ENCODE peak calls at places on chromosomes 12 and 14, in seven cellular contexts. One of them, this sample, is unnamed.

GRCh38 chr12:38175538-38175937 is 141.0 kb upstream of the ALG10B start:
- DNase-seq in AG10803: no peak
- DNase-seq in activated CD8-positive, alpha-beta memory T cell treated with anti-CD3 and anti-CD28 coated beads, Interleukin-2, amount 50 U/mL, for 4 hours: no peak
- DNase-seq in HFF-Myc: no peak
- DNase-seq in BJ: no peak
- DNase-seq in GM23248: no peak
- DNase-seq in ELR: peak; percentile 10
- DNase-seq in this sample: no peak

GRCh38 chr14:101120636-101121398 is 217.3 kb upstream of the RTL1 start:
- DNase-seq in activated CD8-positive, alpha-beta memory T cell treated with anti-CD3 and anti-CD28 coated beads, Interleukin-2, amount 50 U/mL, for 4 hours: no peak
- DNase-seq in BJ: no peak
- DNase-seq in AG10803: no peak
- DNase-seq in HFF-Myc: no peak
- DNase-seq in GM23248: no peak
- DNase-seq in ELR: no peak
- DNase-seq in this sample: no peak

GRCh38 chr12:2998789-2999264 is 39.6 kb downstream of the TEAD4 start:
- DNase-seq in ELR: peak; percentile 80
- DNase-seq in HFF-Myc: no peak
- DNase-seq in AG10803: peak; percentile 58
- DNase-seq in GM23248: peak; percentile 96
- DNase-seq in activated CD8-positive, alpha-beta memory T cell treated with anti-CD3 and anti-CD28 coated beads, Interleukin-2, amount 50 U/mL, for 4 hours: no peak
- DNase-seq in BJ: peak; percentile 16
- DNase-seq in this sample: no peak

GRCh38 chr14:21070610-21071224 is 613 bp downstream of the ARHGEF40 start:
- DNase-seq in activated CD8-positive, alpha-beta memory T cell treated with anti-CD3 and anti-CD28 coated beads, Interleukin-2, amount 50 U/mL, for 4 hours: no peak
- DNase-seq in ELR: peak; percentile 50
- DNase-seq in HFF-Myc: no peak
- DNase-seq in BJ: no peak
- DNase-seq in AG10803: peak; percentile 40
- DNase-seq in GM23248: peak; percentile 77
- DNase-seq in this sample: no peak

GRCh38 chr14:99239661-99240092 is 32.3 kb downstream of the BCL11B start:
- DNase-seq in activated CD8-positive, alpha-beta memory T cell treated with anti-CD3 and anti-CD28 coated beads, Interleukin-2, amount 50 U/mL, for 4 hours: no peak
- DNase-seq in HFF-Myc: no peak
- DNase-seq in AG10803: no peak
- DNase-seq in BJ: no peak
- DNase-seq in ELR: no peak
- DNase-seq in GM23248: no peak
- DNase-seq in this sample: no peak

GRCh38 chr14:46054526-46054925 is 597.1 kb downstream of the RPL10L start:
- DNase-seq in HFF-Myc: peak; percentile 41
- DNase-seq in AG10803: peak; percentile 81
- DNase-seq in ELR: peak; percentile 93
- DNase-seq in activated CD8-positive, alpha-beta memory T cell treated with anti-CD3 and anti-CD28 coated beads, Interleukin-2, amount 50 U/mL, for 4 hours: no peak
- DNase-seq in BJ: peak; percentile 86
- DNase-seq in GM23248: peak; percentile 91
- DNase-seq in this sample: no peak

GRCh38 chr14:67584931-67585330 is 15.1 kb downstream of the PIGH start:
- DNase-seq in GM23248: no peak
- DNase-seq in AG10803: no peak
- DNase-seq in activated CD8-positive, alpha-beta memory T cell treated with anti-CD3 and anti-CD28 coated beads, Interleukin-2, amount 50 U/mL, for 4 hours: no peak
- DNase-seq in BJ: no peak
- DNase-seq in HFF-Myc: no peak
- DNase-seq in ELR: peak; percentile 21
- DNase-seq in this sample: no peak

GRCh38 chr14:92539875-92540274 is 26.3 kb downstream of the RIN3 start:
- DNase-seq in activated CD8-positive, alpha-beta memory T cell treated with anti-CD3 and anti-CD28 coated beads, Interleukin-2, amount 50 U/mL, for 4 hours: no peak
- DNase-seq in ELR: no peak
- DNase-seq in HFF-Myc: no peak
- DNase-seq in AG10803: no peak
- DNase-seq in GM23248: no peak
- DNase-seq in BJ: no peak
- DNase-seq in this sample: no peak

GRCh38 chr12:39620664-39621658 is 1.4 kb upstream of the ABCD2 start:
- DNase-seq in ELR: no peak
- DNase-seq in AG10803: no peak
- DNase-seq in GM23248: no peak
- DNase-seq in HFF-Myc: no peak
- DNase-seq in activated CD8-positive, alpha-beta memory T cell treated with anti-CD3 and anti-CD28 coated beads, Interleukin-2, amount 50 U/mL, for 4 hours: peak; percentile 22
- DNase-seq in BJ: no peak
- DNase-seq in this sample: no peak

This sample was measured in pulmonary artery endothelial cell.